ENCODE peak calls at places on chromosome 7, in nine cellular contexts. One of them, this sample, is unnamed.

GRCh38 chr7:117075934-117076333 is 122.6 kb downstream of the ST7 start:
- DNase-seq in T-helper 9 cell: no peak
- DNase-seq in NCI-H2081: no peak
- DNase-seq in C1 segment of cervical spinal cord: no peak
- DNase-seq in endothelial cell: no peak
- DNase-seq in fibroblast of mammary gland: no peak
- DNase-seq in activated T-cell treated with anti-CD3 and anti-CD28 coated beads, Interleukin-2, amount 50 U/mL, for 24 hours: no peak
- DNase-seq in AG08395: no peak
- DNase-seq in cardiac muscle cell: no peak
- DNase-seq in this sample: no peak

GRCh38 chr7:30694218-30694745 is 12.0 kb upstream of the CRHR2 start:
- DNase-seq in T-helper 9 cell: no peak
- DNase-seq in NCI-H2081: no peak
- DNase-seq in C1 segment of cervical spinal cord: no peak
- DNase-seq in endothelial cell: no peak
- DNase-seq in fibroblast of mammary gland: no peak
- DNase-seq in activated T-cell treated with anti-CD3 and anti-CD28 coated beads, Interleukin-2, amount 50 U/mL, for 24 hours: no peak
- DNase-seq in AG08395: no peak
- DNase-seq in cardiac muscle cell: peak
- DNase-seq in this sample: no peak

GRCh38 chr7:130943981-130944380 is 210.0 kb upstream of the KLF14 start:
- DNase-seq in T-helper 9 cell: no peak
- DNase-seq in NCI-H2081: no peak
- DNase-seq in C1 segment of cervical spinal cord: no peak
- DNase-seq in endothelial cell: no peak
- DNase-seq in fibroblast of mammary gland: no peak
- DNase-seq in activated T-cell treated with anti-CD3 and anti-CD28 coated beads, Interleukin-2, amount 50 U/mL, for 24 hours: no peak
- DNase-seq in AG08395: no peak
- DNase-seq in cardiac muscle cell: no peak
- DNase-seq in this sample: no peak

GRCh38 chr7:39827571-39827970 is 122.5 kb upstream of the CDK13 start:
- DNase-seq in T-helper 9 cell: no peak
- DNase-seq in NCI-H2081: no peak
- DNase-seq in C1 segment of cervical spinal cord: no peak
- DNase-seq in endothelial cell: no peak
- DNase-seq in fibroblast of mammary gland: no peak
- DNase-seq in activated T-cell treated with anti-CD3 and anti-CD28 coated beads, Interleukin-2, amount 50 U/mL, for 24 hours: no peak
- DNase-seq in AG08395: no peak
- DNase-seq in cardiac muscle cell: no peak
- DNase-seq in this sample: no peak

GRCh38 chr7:25752967-25753791 is 398.8 kb upstream of the NFE2L3 start:
- DNase-seq in T-helper 9 cell: no peak
- DNase-seq in NCI-H2081: no peak
- DNase-seq in C1 segment of cervical spinal cord: no peak
- DNase-seq in endothelial cell: no peak
- DNase-seq in fibroblast of mammary gland: no peak
- DNase-seq in activated T-cell treated with anti-CD3 and anti-CD28 coated beads, Interleukin-2, amount 50 U/mL, for 24 hours: no peak
- DNase-seq in AG08395: no peak
- DNase-seq in cardiac muscle cell: peak
- DNase-seq in this sample: no peak

GRCh38 chr7:26117142-26117807 is 34.7 kb upstream of the NFE2L3 start:
- DNase-seq in T-helper 9 cell: no peak
- DNase-seq in NCI-H2081: no peak
- DNase-seq in C1 segment of cervical spinal cord: no peak
- DNase-seq in endothelial cell: no peak
- DNase-seq in fibroblast of mammary gland: no peak
- DNase-seq in activated T-cell treated with anti-CD3 and anti-CD28 coated beads, Interleukin-2, amount 50 U/mL, for 24 hours: no peak
- DNase-seq in AG08395: no peak
- DNase-seq in cardiac muscle cell: no peak
- DNase-seq in this sample: no peak

GRCh38 chr7:64868469-64868868 is 34.6 kb upstream of the ZNF273 start:
- DNase-seq in T-helper 9 cell: no peak
- DNase-seq in NCI-H2081: no peak
- DNase-seq in C1 segment of cervical spinal cord: no peak
- DNase-seq in endothelial cell: no peak
- DNase-seq in fibroblast of mammary gland: no peak
- DNase-seq in activated T-cell treated with anti-CD3 and anti-CD28 coated beads, Interleukin-2, amount 50 U/mL, for 24 hours: no peak
- DNase-seq in AG08395: no peak
- DNase-seq in cardiac muscle cell: no peak
- DNase-seq in this sample: peak

GRCh38 chr7:30433082-30433481 is 45.5 kb downstream of the NOD1 start:
- DNase-seq in T-helper 9 cell: no peak
- DNase-seq in NCI-H2081: no peak
- DNase-seq in C1 segment of cervical spinal cord: peak
- DNase-seq in endothelial cell: no peak
- DNase-seq in fibroblast of mammary gland: peak
- DNase-seq in activated T-cell treated with anti-CD3 and anti-CD28 coated beads, Interleukin-2, amount 50 U/mL, for 24 hours: no peak
- DNase-seq in AG08395: peak
- DNase-seq in cardiac muscle cell: no peak
- DNase-seq in this sample: peak

GRCh38 chr7:38883706-38884105 is 25.3 kb downstream of the VPS41 start:
- DNase-seq in T-helper 9 cell: no peak
- DNase-seq in NCI-H2081: no peak
- DNase-seq in C1 segment of cervical spinal cord: no peak
- DNase-seq in endothelial cell: no peak
- DNase-seq in fibroblast of mammary gland: no peak
- DNase-seq in activated T-cell treated with anti-CD3 and anti-CD28 coated beads, Interleukin-2, amount 50 U/mL, for 24 hours: no peak
- DNase-seq in AG08395: no peak
- DNase-seq in cardiac muscle cell: no peak
- DNase-seq in this sample: no peak

GRCh38 chr7:92766461-92767003 is 69.8 kb downstream of the CDK6 start:
- DNase-seq in T-helper 9 cell: no peak
- DNase-seq in NCI-H2081: peak
- DNase-seq in C1 segment of cervical spinal cord: no peak
- DNase-seq in endothelial cell: no peak
- DNase-seq in fibroblast of mammary gland: peak
- DNase-seq in activated T-cell treated with anti-CD3 and anti-CD28 coated beads, Interleukin-2, amount 50 U/mL, for 24 hours: no peak
- DNase-seq in AG08395: no peak
- DNase-seq in cardiac muscle cell: peak
- DNase-seq in this sample: no peak

GRCh38 chr7:156621628-156622027 is 18.9 kb upstream of the RNF32 start:
- DNase-seq in T-helper 9 cell: no peak
- DNase-seq in NCI-H2081: no peak
- DNase-seq in C1 segment of cervical spinal cord: no peak
- DNase-seq in endothelial cell: no peak
- DNase-seq in fibroblast of mammary gland: no peak
- DNase-seq in activated T-cell treated with anti-CD3 and anti-CD28 coated beads, Interleukin-2, amount 50 U/mL, for 24 hours: no peak
- DNase-seq in AG08395: no peak
- DNase-seq in cardiac muscle cell: no peak
- DNase-seq in this sample: no peak

GRCh38 chr7:155965010-155965409 is 152.7 kb upstream of the SHH start:
- DNase-seq in T-helper 9 cell: no peak
- DNase-seq in NCI-H2081: no peak
- DNase-seq in C1 segment of cervical spinal cord: no peak
- DNase-seq in endothelial cell: no peak
- DNase-seq in fibroblast of mammary gland: peak
- DNase-seq in activated T-cell treated with anti-CD3 and anti-CD28 coated beads, Interleukin-2, amount 50 U/mL, for 24 hours: no peak
- DNase-seq in AG08395: no peak
- DNase-seq in cardiac muscle cell: no peak
- DNase-seq in this sample: no peak

GRCh38 chr7:129635300-129636029 is 23.9 kb downstream of the NRF1 start:
- DNase-seq in T-helper 9 cell: peak
- DNase-seq in NCI-H2081: peak
- DNase-seq in C1 segment of cervical spinal cord: peak
- DNase-seq in endothelial cell: peak
- DNase-seq in fibroblast of mammary gland: peak
- DNase-seq in activated T-cell treated with anti-CD3 and anti-CD28 coated beads, Interleukin-2, amount 50 U/mL, for 24 hours: peak
- DNase-seq in AG08395: peak
- DNase-seq in cardiac muscle cell: peak
- DNase-seq in this sample: peak

GRCh38 chr7:155992538-155992937 is 180.3 kb upstream of the SHH start:
- DNase-seq in T-helper 9 cell: no peak
- DNase-seq in NCI-H2081: no peak
- DNase-seq in C1 segment of cervical spinal cord: no peak
- DNase-seq in endothelial cell: no peak
- DNase-seq in fibroblast of mammary gland: no peak
- DNase-seq in activated T-cell treated with anti-CD3 and anti-CD28 coated beads, Interleukin-2, amount 50 U/mL, for 24 hours: no peak
- DNase-seq in AG08395: no peak
- DNase-seq in cardiac muscle cell: no peak
- DNase-seq in this sample: no peak

GRCh38 chr7:16512097-16512496 is 14.5 kb upstream of the LRRC72 start:
- DNase-seq in T-helper 9 cell: no peak
- DNase-seq in NCI-H2081: no peak
- DNase-seq in C1 segment of cervical spinal cord: no peak
- DNase-seq in endothelial cell: no peak
- DNase-seq in fibroblast of mammary gland: no peak
- DNase-seq in activated T-cell treated with anti-CD3 and anti-CD28 coated beads, Interleukin-2, amount 50 U/mL, for 24 hours: no peak
- DNase-seq in AG08395: no peak
- DNase-seq in cardiac muscle cell: no peak
- DNase-seq in this sample: no peak

GRCh38 chr7:117889611-117890010 is 16.4 kb upstream of the CTTNBP2 start:
- DNase-seq in T-helper 9 cell: no peak
- DNase-seq in NCI-H2081: no peak
- DNase-seq in C1 segment of cervical spinal cord: no peak
- DNase-seq in endothelial cell: no peak
- DNase-seq in fibroblast of mammary gland: no peak
- DNase-seq in activated T-cell treated with anti-CD3 and anti-CD28 coated beads, Interleukin-2, amount 50 U/mL, for 24 hours: no peak
- DNase-seq in AG08395: no peak
- DNase-seq in cardiac muscle cell: no peak
- DNase-seq in this sample: no peak

GRCh38 chr7:24701232-24701898 is 55.9 kb downstream of the GSDME start:
- DNase-seq in T-helper 9 cell: no peak
- DNase-seq in NCI-H2081: no peak
- DNase-seq in C1 segment of cervical spinal cord: peak
- DNase-seq in endothelial cell: no peak
- DNase-seq in fibroblast of mammary gland: peak
- DNase-seq in activated T-cell treated with anti-CD3 and anti-CD28 coated beads, Interleukin-2, amount 50 U/mL, for 24 hours: no peak
- DNase-seq in AG08395: peak
- DNase-seq in cardiac muscle cell: peak
- DNase-seq in this sample: no peak

GRCh38 chr7:151308256-151308655 is 33.4 kb upstream of the NUB1 start:
- DNase-seq in T-helper 9 cell: no peak
- DNase-seq in NCI-H2081: no peak
- DNase-seq in C1 segment of cervical spinal cord: no peak
- DNase-seq in endothelial cell: no peak
- DNase-seq in fibroblast of mammary gland: no peak
- DNase-seq in activated T-cell treated with anti-CD3 and anti-CD28 coated beads, Interleukin-2, amount 50 U/mL, for 24 hours: no peak
- DNase-seq in AG08395: no peak
- DNase-seq in cardiac muscle cell: no peak
- DNase-seq in this sample: no peak

GRCh38 chr7:119720541-119720940 is 552.4 kb upstream of the KCND2 start:
- DNase-seq in T-helper 9 cell: no peak
- DNase-seq in NCI-H2081: no peak
- DNase-seq in C1 segment of cervical spinal cord: no peak
- DNase-seq in endothelial cell: no peak
- DNase-seq in fibroblast of mammary gland: peak
- DNase-seq in activated T-cell treated with anti-CD3 and anti-CD28 coated beads, Interleukin-2, amount 50 U/mL, for 24 hours: no peak
- DNase-seq in AG08395: no peak
- DNase-seq in cardiac muscle cell: peak
- DNase-seq in this sample: no peak

GRCh38 chr7:107219563-107220244 is 50.9 kb downstream of the HBP1 start:
- DNase-seq in T-helper 9 cell: no peak
- DNase-seq in NCI-H2081: no peak
- DNase-seq in C1 segment of cervical spinal cord: no peak
- DNase-seq in endothelial cell: no peak
- DNase-seq in fibroblast of mammary gland: peak
- DNase-seq in activated T-cell treated with anti-CD3 and anti-CD28 coated beads, Interleukin-2, amount 50 U/mL, for 24 hours: no peak
- DNase-seq in AG08395: no peak
- DNase-seq in cardiac muscle cell: no peak
- DNase-seq in this sample: no peak

GRCh38 chr7:96910484-96910883 is 94.9 kb upstream of the DLX6 start:
- DNase-seq in T-helper 9 cell: no peak
- DNase-seq in NCI-H2081: no peak
- DNase-seq in C1 segment of cervical spinal cord: no peak
- DNase-seq in endothelial cell: no peak
- DNase-seq in fibroblast of mammary gland: peak
- DNase-seq in activated T-cell treated with anti-CD3 and anti-CD28 coated beads, Interleukin-2, amount 50 U/mL, for 24 hours: no peak
- DNase-seq in AG08395: peak
- DNase-seq in cardiac muscle cell: no peak
- DNase-seq in this sample: no peak

GRCh38 chr7:27661776-27662489 is 750 bp downstream of the HIBADH start:
- DNase-seq in T-helper 9 cell: no peak
- DNase-seq in NCI-H2081: peak
- DNase-seq in C1 segment of cervical spinal cord: peak
- DNase-seq in endothelial cell: no peak
- DNase-seq in fibroblast of mammary gland: peak
- DNase-seq in activated T-cell treated with anti-CD3 and anti-CD28 coated beads, Interleukin-2, amount 50 U/mL, for 24 hours: no peak
- DNase-seq in AG08395: peak
- DNase-seq in cardiac muscle cell: no peak
- DNase-seq in this sample: no peak

GRCh38 chr7:25897261-25897782 is 254.7 kb upstream of the NFE2L3 start:
- DNase-seq in T-helper 9 cell: no peak
- DNase-seq in NCI-H2081: no peak
- DNase-seq in C1 segment of cervical spinal cord: no peak
- DNase-seq in endothelial cell: no peak
- DNase-seq in fibroblast of mammary gland: peak
- DNase-seq in activated T-cell treated with anti-CD3 and anti-CD28 coated beads, Interleukin-2, amount 50 U/mL, for 24 hours: no peak
- DNase-seq in AG08395: no peak
- DNase-seq in cardiac muscle cell: no peak
- DNase-seq in this sample: no peak